ENCODE peak calls at places on chromosomes 2 and 18, in eight cellular contexts. P is HFFc6, I is Right ventricle myocardium superior, T is cardiac fibroblast, K is progenitor cell of endocrine pancreas, B is Ammon's horn, H is psoas muscle, V is NCI-H1417. Q is an unnamed sample.

GRCh38 chr2:113831156-113831555 is 58.7 kb upstream of the ACTR3 start:
- DNase-seq in K (no peak), B (peak), P (peak), I (no peak), H (no peak), V (peak), T (peak), Q (no peak)

GRCh38 chr2:226649871-226650660 is 149.6 kb downstream of the IRS1 start:
- DNase-seq in P (peak), V (peak), T (peak), I (peak), K (no peak), B (peak), H (peak), Q (peak)

GRCh38 chr2:106885981-106886915 is at the start of gene ST6GAL2:
- DNase-seq in T (peak), B (peak), K (peak), I (peak), H (no peak), P (no peak), V (peak), Q (no peak)

GRCh38 chr18:79485788-79486355 is 90.1 kb downstream of the NFATC1 start:
- DNase-seq in H (no peak), K (no peak), P (peak), I (peak), B (no peak), V (no peak), T (peak), Q (peak)

GRCh38 chr2:88521445-88522070 is 69.1 kb upstream of the FOXI3 start:
- DNase-seq in I (no peak), H (no peak), B (no peak), T (peak), V (no peak), P (peak), K (no peak), Q (no peak)

GRCh38 chr2:50691518-50691917 is 340.4 kb downstream of the NRXN1 start:
- DNase-seq in H (no peak), V (no peak), K (no peak), P (no peak), T (no peak), I (no peak), B (peak), Q (no peak)

GRCh38 chr2:155494744-155495143 is 796.2 kb downstream of the KCNJ3 start:
- DNase-seq in H (no peak), K (no peak), T (no peak), B (no peak), P (no peak), V (no peak), I (no peak), Q (no peak)

GRCh38 chr2:45554073-45554742 is 56.9 kb downstream of the SRBD1 start:
- DNase-seq in B (no peak), H (no peak), I (no peak), K (no peak), P (peak), T (peak), V (no peak), Q (no peak)

GRCh38 chr2:208031608-208032019 is 6.3 kb upstream of the PLEKHM3 start:
- DNase-seq in T (peak), H (no peak), K (no peak), I (no peak), B (no peak), V (no peak), P (no peak), Q (no peak)

GRCh38 chr2:63679252-63679850 is 90.6 kb downstream of the MDH1 start:
- DNase-seq in T (no peak), V (no peak), H (no peak), P (peak), I (no peak), K (no peak), B (no peak), Q (no peak)

GRCh38 chr2:20050104-20050711 is 1.2 kb downstream of the LAPTM4A start:
- DNase-seq in H (no peak), V (peak), K (no peak), I (no peak), P (peak), T (peak), B (peak), Q (no peak)

GRCh38 chr2:70985956-70986355 is 7.5 kb downstream of the ANKRD53 start:
- DNase-seq in V (no peak), I (no peak), P (no peak), K (no peak), H (no peak), T (no peak), B (no peak), Q (no peak)

GRCh38 chr2:224847961-224848850 is 132.0 kb upstream of the CCDC195 start:
- DNase-seq in T (peak), I (peak), K (no peak), B (peak), P (peak), H (no peak), V (peak), Q (peak)

GRCh38 chr2:71559080-71559827 is 105.9 kb downstream of the DYSF start:
- DNase-seq in B (no peak), K (no peak), T (no peak), I (peak), H (peak), P (no peak), V (no peak), Q (no peak)

GRCh38 chr2:144521702-144522101 is 1.8 kb upstream of the ZEB2 start:
- DNase-seq in V (no peak), B (no peak), P (no peak), I (no peak), T (peak), K (no peak), H (no peak), Q (no peak)

GRCh38 chr2:100733344-100734187 is 86.4 kb upstream of the NPAS2 start:
- DNase-seq in B (no peak), T (peak), I (peak), V (no peak), K (no peak), P (no peak), H (peak), Q (peak)

GRCh38 chr2:201568217-201568820 is 75.0 kb downstream of the TMEM237 start:
- DNase-seq in V (no peak), T (no peak), K (no peak), I (no peak), P (no peak), H (no peak), B (peak), Q (no peak)

GRCh38 chr2:166417669-166418068 is 41.9 kb upstream of the SCN9A start:
- DNase-seq in H (no peak), B (peak), P (peak), I (no peak), K (no peak), T (peak), V (peak), Q (no peak)

GRCh38 chr2:140808816-140809215 is 1322.0 kb downstream of the LRP1B start:
- DNase-seq in K (no peak), V (peak), T (no peak), B (no peak), P (no peak), I (no peak), H (no peak), Q (no peak)

GRCh38 chr2:217858519-217859466 is 144.0 kb downstream of the TNS1 start:
- DNase-seq in V (peak), P (peak), T (peak), B (peak), K (peak), I (peak), H (peak), Q (peak)

GRCh38 chr2:196274387-196274809 is 103.0 kb upstream of the STK17B start:
- DNase-seq in P (peak), K (no peak), H (no peak), B (peak), I (no peak), T (peak), V (peak), Q (no peak)

GRCh38 chr18:51803029-51803428 is 537.0 kb upstream of the DCC start:
- DNase-seq in T (no peak), V (no peak), B (no peak), P (no peak), I (no peak), H (no peak), K (no peak), Q (no peak)

GRCh38 chr2:161166538-161167409 is 6.5 kb downstream of the TANK start:
- DNase-seq in H (no peak), P (no peak), V (no peak), T (no peak), I (no peak), K (no peak), B (no peak), Q (no peak)

GRCh38 chr2:181438298-181438697 is 18.9 kb upstream of the ITGA4 start:
- DNase-seq in T (no peak), H (no peak), I (no peak), B (no peak), P (no peak), V (no peak), K (no peak), Q (no peak)

GRCh38 chr2:46632349-46632748 is 153.0 kb downstream of the TMEM247 start:
- DNase-seq in K (no peak), H (no peak), V (peak), P (peak), I (no peak), T (peak), B (peak), Q (no peak)

GRCh38 chr2:55961318-55961911 is 37.8 kb upstream of the EFEMP1 start:
- DNase-seq in K (no peak), T (peak), I (no peak), H (no peak), V (peak), B (peak), P (peak), Q (no peak)

GRCh38 chr2:220775856-220776467 is 796.1 kb downstream of the EPHA4 start:
- DNase-seq in T (no peak), H (no peak), V (no peak), K (no peak), B (no peak), P (peak), I (no peak), Q (no peak)

GRCh38 chr2:166343467-166343866 is 32.3 kb downstream of the SCN9A start:
- DNase-seq in P (no peak), T (no peak), K (no peak), V (peak), I (no peak), B (no peak), H (no peak), Q (no peak)

GRCh38 chr18:74768096-74768495 is 170.4 kb downstream of the ZNF407 start:
- DNase-seq in V (no peak), B (no peak), K (no peak), H (no peak), P (no peak), T (no peak), I (no peak), Q (no peak)

GRCh38 chr2:216694826-216695217 is 527 bp downstream of the IGFBP5 start:
- DNase-seq in P (no peak), B (no peak), T (no peak), V (peak), H (no peak), I (no peak), K (no peak), Q (no peak)

GRCh38 chr2:147575106-147575505 is 269.7 kb upstream of the ACVR2A start:
- DNase-seq in I (no peak), K (no peak), H (no peak), B (no peak), P (no peak), T (no peak), V (no peak), Q (no peak)

GRCh38 chr2:232315049-232315922 is 63.3 kb upstream of the ALPP start:
- DNase-seq in V (no peak), I (peak), K (no peak), T (peak), B (peak), H (peak), P (peak), Q (no peak)

GRCh38 chr2:119494163-119494790 is 30.0 kb downstream of the SCTR start:
- DNase-seq in H (no peak), K (no peak), V (no peak), I (no peak), T (no peak), B (no peak), P (no peak), Q (no peak)

GRCh38 chr2:36468463-36469266 is 113.1 kb downstream of the CRIM1 start:
- DNase-seq in K (no peak), P (peak), I (no peak), T (peak), B (no peak), V (no peak), H (no peak), Q (no peak)

GRCh38 chr2:145906356-145906755 is 1386.4 kb upstream of the ZEB2 start:
- DNase-seq in T (no peak), P (no peak), V (no peak), H (no peak), B (no peak), K (no peak), I (no peak), Q (no peak)

GRCh38 chr2:146227395-146228393 is 1617.1 kb upstream of the ACVR2A start:
- DNase-seq in V (no peak), H (no peak), I (no peak), T (no peak), P (no peak), B (no peak), K (no peak), Q (no peak)

GRCh38 chr2:75464348-75464946 is 96.3 kb downstream of the EVA1A start:
- DNase-seq in H (no peak), V (peak), T (peak), B (no peak), P (peak), I (no peak), K (no peak), Q (no peak)